ENCODE peak calls at places on chromosomes 6 and 20, in six cellular contexts. One of them, this sample, is unnamed.

GRCh38 chr20:53706511-53707031 is 112.9 kb upstream of the ZNF217 start:
- DNase-seq in IMR-90: peak; percentile 83
- DNase-seq in trophoblast cell: no peak
- DNase-seq in mesenchymal stem cell: peak; percentile 82
- DNase-seq in H1: no peak
- DNase-seq in neuronal stem cell: no peak
- DNase-seq in this sample: no peak

GRCh38 chr6:126063512-126064146 is 77.3 kb downstream of the TRMT11 start:
- DNase-seq in trophoblast cell: no peak
- DNase-seq in mesenchymal stem cell: peak; percentile 76
- DNase-seq in H1: no peak
- DNase-seq in IMR-90: peak; percentile 88
- DNase-seq in neuronal stem cell: no peak
- DNase-seq in this sample: no peak

GRCh38 chr6:491233-491632 is 99.7 kb downstream of the IRF4 start:
- DNase-seq in mesenchymal stem cell: no peak
- DNase-seq in IMR-90: no peak
- DNase-seq in trophoblast cell: no peak
- DNase-seq in H1: no peak
- DNase-seq in neuronal stem cell: no peak
- DNase-seq in this sample: no peak

GRCh38 chr6:130615816-130616215 is 211.4 kb upstream of the SMLR1 start:
- DNase-seq in IMR-90: no peak
- DNase-seq in mesenchymal stem cell: no peak
- DNase-seq in neuronal stem cell: no peak
- DNase-seq in H1: no peak
- DNase-seq in trophoblast cell: no peak
- DNase-seq in this sample: no peak

GRCh38 chr6:170094686-170095272 is 196.1 kb downstream of the DLL1 start:
- DNase-seq in H1: peak; percentile 35
- DNase-seq in IMR-90: no peak
- DNase-seq in neuronal stem cell: no peak
- DNase-seq in mesenchymal stem cell: no peak
- DNase-seq in trophoblast cell: no peak
- DNase-seq in this sample: no peak

GRCh38 chr6:35071347-35071994 is 69.7 kb downstream of the TCP11 start:
- DNase-seq in H1: no peak
- DNase-seq in neuronal stem cell: no peak
- DNase-seq in IMR-90: no peak
- DNase-seq in trophoblast cell: no peak
- DNase-seq in mesenchymal stem cell: no peak
- DNase-seq in this sample: no peak

GRCh38 chr6:27966044-27966443 is 9.0 kb downstream of the OR2B6 start:
- DNase-seq in neuronal stem cell: no peak
- DNase-seq in IMR-90: no peak
- DNase-seq in trophoblast cell: no peak
- DNase-seq in H1: no peak
- DNase-seq in mesenchymal stem cell: no peak
- DNase-seq in this sample: no peak

GRCh38 chr6:42279966-42280629 is 62.4 kb upstream of the MRPS10 start:
- DNase-seq in H1: no peak
- DNase-seq in trophoblast cell: no peak
- DNase-seq in mesenchymal stem cell: no peak
- DNase-seq in neuronal stem cell: no peak
- DNase-seq in IMR-90: peak; percentile 59
- DNase-seq in this sample: no peak

GRCh38 chr6:84466521-84466920 is 239.1 kb upstream of the CEP162 start:
- DNase-seq in trophoblast cell: no peak
- DNase-seq in H1: no peak
- DNase-seq in mesenchymal stem cell: peak; percentile 47
- DNase-seq in neuronal stem cell: no peak
- DNase-seq in IMR-90: peak; percentile 7
- DNase-seq in this sample: no peak

GRCh38 chr20:33947709-33948295 is 45.9 kb upstream of the RALY start:
- DNase-seq in trophoblast cell: peak; percentile 89
- DNase-seq in H1: peak; percentile 82
- DNase-seq in neuronal stem cell: peak; percentile 27
- DNase-seq in IMR-90: peak; percentile 27
- DNase-seq in mesenchymal stem cell: peak; percentile 18
- DNase-seq in this sample: peak; percentile 87

GRCh38 chr6:43900560-43901329 is 130.7 kb downstream of the VEGFA start:
- DNase-seq in IMR-90: no peak
- DNase-seq in trophoblast cell: no peak
- DNase-seq in neuronal stem cell: no peak
- DNase-seq in H1: no peak
- DNase-seq in mesenchymal stem cell: no peak
- DNase-seq in this sample: no peak

GRCh38 chr20:7924692-7925091 is 15.6 kb downstream of the HAO1 start:
- DNase-seq in mesenchymal stem cell: peak; percentile 93
- DNase-seq in trophoblast cell: peak; percentile 68
- DNase-seq in IMR-90: peak; percentile 97
- DNase-seq in H1: no peak
- DNase-seq in neuronal stem cell: no peak
- DNase-seq in this sample: no peak

GRCh38 chr20:10578607-10579006 is 95.2 kb downstream of the JAG1 start:
- DNase-seq in H1: no peak
- DNase-seq in mesenchymal stem cell: peak; percentile 73
- DNase-seq in IMR-90: peak; percentile 92
- DNase-seq in trophoblast cell: no peak
- DNase-seq in neuronal stem cell: no peak
- DNase-seq in this sample: no peak

GRCh38 chr20:43096471-43096870 is 93.2 kb downstream of the PTPRT start:
- DNase-seq in trophoblast cell: no peak
- DNase-seq in H1: peak; percentile 44
- DNase-seq in neuronal stem cell: no peak
- DNase-seq in IMR-90: no peak
- DNase-seq in mesenchymal stem cell: no peak
- DNase-seq in this sample: peak; percentile 25

GRCh38 chr6:1821188-1822183 is 211.8 kb downstream of the FOXC1 start:
- DNase-seq in trophoblast cell: peak; percentile 4
- DNase-seq in mesenchymal stem cell: no peak
- DNase-seq in IMR-90: peak; percentile 31
- DNase-seq in H1: no peak
- DNase-seq in neuronal stem cell: no peak
- DNase-seq in this sample: no peak

GRCh38 chr6:44575644-44576043 is 188.1 kb downstream of the CDC5L start:
- DNase-seq in IMR-90: no peak
- DNase-seq in neuronal stem cell: no peak
- DNase-seq in mesenchymal stem cell: no peak
- DNase-seq in trophoblast cell: no peak
- DNase-seq in H1: no peak
- DNase-seq in this sample: no peak

GRCh38 chr6:163416640-163417253 is 2.2 kb downstream of the QKI start:
- DNase-seq in IMR-90: peak; percentile 87
- DNase-seq in H1: no peak
- DNase-seq in mesenchymal stem cell: peak; percentile 90
- DNase-seq in trophoblast cell: peak; percentile 95
- DNase-seq in neuronal stem cell: peak; percentile 66
- DNase-seq in this sample: no peak

GRCh38 chr20:34834459-34834893 is 9.0 kb upstream of the NCOA6 start:
- DNase-seq in neuronal stem cell: no peak
- DNase-seq in trophoblast cell: peak; percentile 83
- DNase-seq in H1: no peak
- DNase-seq in mesenchymal stem cell: peak; percentile 55
- DNase-seq in IMR-90: peak; percentile 45
- DNase-seq in this sample: no peak

GRCh38 chr6:35185302-35185681 is 28.5 kb upstream of the SCUBE3 start:
- DNase-seq in mesenchymal stem cell: peak; percentile 55
- DNase-seq in trophoblast cell: peak; percentile 35
- DNase-seq in IMR-90: peak; percentile 51
- DNase-seq in neuronal stem cell: no peak
- DNase-seq in H1: no peak
- DNase-seq in this sample: no peak

GRCh38 chr6:102686461-102686860 is 1293.0 kb downstream of the GRIK2 start:
- DNase-seq in IMR-90: no peak
- DNase-seq in mesenchymal stem cell: no peak
- DNase-seq in H1: no peak
- DNase-seq in neuronal stem cell: no peak
- DNase-seq in trophoblast cell: no peak
- DNase-seq in this sample: no peak

GRCh38 chr20:54173653-54174451 is at the start of gene CYP24A1:
- DNase-seq in trophoblast cell: peak; percentile 38
- DNase-seq in neuronal stem cell: peak; percentile 12
- DNase-seq in H1: peak; percentile 78
- DNase-seq in mesenchymal stem cell: no peak
- DNase-seq in IMR-90: no peak
- DNase-seq in this sample: peak; percentile 69

GRCh38 chr6:63899550-63899949 is 263.9 kb downstream of the PHF3 start:
- DNase-seq in neuronal stem cell: no peak
- DNase-seq in H1: no peak
- DNase-seq in mesenchymal stem cell: peak; percentile 70
- DNase-seq in trophoblast cell: no peak
- DNase-seq in IMR-90: peak; percentile 68
- DNase-seq in this sample: no peak

GRCh38 chr6:31901953-31902643 is at the start of gene ZBTB12:
- DNase-seq in mesenchymal stem cell: peak; percentile 98
- DNase-seq in H1: peak; percentile 93
- DNase-seq in neuronal stem cell: peak; percentile 99
- DNase-seq in IMR-90: peak; percentile 98
- DNase-seq in trophoblast cell: peak; percentile 67
- DNase-seq in this sample: peak; percentile 94

GRCh38 chr20:17909745-17910345 is 58.7 kb downstream of the SNX5 start:
- DNase-seq in mesenchymal stem cell: no peak
- DNase-seq in neuronal stem cell: no peak
- DNase-seq in trophoblast cell: no peak
- DNase-seq in IMR-90: no peak
- DNase-seq in H1: no peak
- DNase-seq in this sample: no peak

GRCh38 chr6:84428300-84428907 is 201.0 kb upstream of the CEP162 start:
- DNase-seq in H1: peak; percentile 60
- DNase-seq in trophoblast cell: peak; percentile 70
- DNase-seq in mesenchymal stem cell: peak; percentile 57
- DNase-seq in IMR-90: peak; percentile 45
- DNase-seq in neuronal stem cell: peak; percentile 35
- DNase-seq in this sample: peak; percentile 45

GRCh38 chr6:155388546-155388945 is 67.1 kb downstream of the NOX3 start:
- DNase-seq in neuronal stem cell: no peak
- DNase-seq in IMR-90: peak; percentile 43
- DNase-seq in trophoblast cell: no peak
- DNase-seq in mesenchymal stem cell: peak; percentile 32
- DNase-seq in H1: no peak
- DNase-seq in this sample: no peak

GRCh38 chr6:13512900-13513299 is 25.5 kb upstream of the GFOD1 start:
- DNase-seq in trophoblast cell: no peak
- DNase-seq in neuronal stem cell: no peak
- DNase-seq in IMR-90: no peak
- DNase-seq in mesenchymal stem cell: no peak
- DNase-seq in H1: no peak
- DNase-seq in this sample: no peak

GRCh38 chr6:63449714-63450113 is 122.6 kb upstream of the LOC128125822 start:
- DNase-seq in H1: no peak
- DNase-seq in mesenchymal stem cell: peak; percentile 5
- DNase-seq in neuronal stem cell: no peak
- DNase-seq in trophoblast cell: no peak
- DNase-seq in IMR-90: no peak
- DNase-seq in this sample: no peak

GRCh38 chr6:126030045-126030444 is 43.7 kb downstream of the TRMT11 start:
- DNase-seq in mesenchymal stem cell: peak; percentile 81
- DNase-seq in trophoblast cell: no peak
- DNase-seq in H1: no peak
- DNase-seq in neuronal stem cell: no peak
- DNase-seq in IMR-90: peak; percentile 71
- DNase-seq in this sample: no peak

GRCh38 chr6:169474362-169474761 is 220.7 kb upstream of the THBS2 start:
- DNase-seq in IMR-90: no peak
- DNase-seq in H1: no peak
- DNase-seq in neuronal stem cell: no peak
- DNase-seq in trophoblast cell: no peak
- DNase-seq in mesenchymal stem cell: no peak
- DNase-seq in this sample: no peak

GRCh38 chr6:35687658-35688604 is 784 bp downstream of the FKBP5 start:
- DNase-seq in neuronal stem cell: peak; percentile 45
- DNase-seq in trophoblast cell: peak; percentile 39
- DNase-seq in mesenchymal stem cell: peak; percentile 62
- DNase-seq in H1: peak; percentile 78
- DNase-seq in IMR-90: peak; percentile 57
- DNase-seq in this sample: peak; percentile 69

GRCh38 chr6:119342430-119342829 is 7.1 kb downstream of the MAN1A1 start:
- DNase-seq in IMR-90: no peak
- DNase-seq in mesenchymal stem cell: no peak
- DNase-seq in H1: no peak
- DNase-seq in neuronal stem cell: no peak
- DNase-seq in trophoblast cell: no peak
- DNase-seq in this sample: no peak

GRCh38 chr20:40719330-40719729 is 30.3 kb upstream of the MAFB start:
- DNase-seq in H1: no peak
- DNase-seq in IMR-90: no peak
- DNase-seq in neuronal stem cell: no peak
- DNase-seq in trophoblast cell: peak; percentile 27
- DNase-seq in mesenchymal stem cell: no peak
- DNase-seq in this sample: no peak

GRCh38 chr6:63787021-63787420 is 151.4 kb downstream of the PHF3 start:
- DNase-seq in IMR-90: peak; percentile 20
- DNase-seq in trophoblast cell: no peak
- DNase-seq in H1: no peak
- DNase-seq in neuronal stem cell: no peak
- DNase-seq in mesenchymal stem cell: peak; percentile 49
- DNase-seq in this sample: no peak

GRCh38 chr6:39527792-39528564 is 197.2 kb downstream of the KIF6 start:
- DNase-seq in H1: no peak
- DNase-seq in trophoblast cell: no peak
- DNase-seq in neuronal stem cell: no peak
- DNase-seq in mesenchymal stem cell: no peak
- DNase-seq in IMR-90: no peak
- DNase-seq in this sample: no peak

GRCh38 chr6:39530201-39530759 is 194.9 kb downstream of the KIF6 start:
- DNase-seq in mesenchymal stem cell: peak; percentile 68
- DNase-seq in neuronal stem cell: no peak
- DNase-seq in IMR-90: no peak
- DNase-seq in H1: no peak
- DNase-seq in trophoblast cell: peak; percentile 96
- DNase-seq in this sample: no peak
- H3K14ac ChIP-seq in mesenchymal stem cell: no peak overlapping the region
- H3K14ac ChIP-seq in neuronal stem cell: no peak overlapping the region
- H3K14ac ChIP-seq in IMR-90: no peak overlapping the region
- H3K14ac ChIP-seq in H1: no peak overlapping the region
- H3K14ac ChIP-seq in trophoblast cell: no peak overlapping the region
- H3K14ac ChIP-seq in this sample: no peak overlapping the region

GRCh38 chr20:58054744-58055373 is 173.6 kb downstream of the ANKRD60 start:
- DNase-seq in neuronal stem cell: peak; percentile 30
- DNase-seq in H1: peak; percentile 48
- DNase-seq in trophoblast cell: no peak
- DNase-seq in mesenchymal stem cell: no peak
- DNase-seq in IMR-90: no peak
- DNase-seq in this sample: peak; percentile 52
- H3K14ac ChIP-seq in neuronal stem cell: no peak overlapping the region
- H3K14ac ChIP-seq in H1: no peak overlapping the region
- H3K14ac ChIP-seq in trophoblast cell: no peak overlapping the region
- H3K14ac ChIP-seq in mesenchymal stem cell: no peak overlapping the region
- H3K14ac ChIP-seq in IMR-90: no peak overlapping the region
- H3K14ac ChIP-seq in this sample: no peak overlapping the region

GRCh38 chr6:133463789-133464188 is 222.6 kb downstream of the EYA4 start:
- DNase-seq in mesenchymal stem cell: no peak
- DNase-seq in trophoblast cell: peak; percentile 70
- DNase-seq in H1: no peak
- DNase-seq in IMR-90: no peak
- DNase-seq in neuronal stem cell: no peak
- DNase-seq in this sample: no peak
- H3K14ac ChIP-seq in mesenchymal stem cell: no peak overlapping the region
- H3K14ac ChIP-seq in trophoblast cell: no peak overlapping the region
- H3K14ac ChIP-seq in H1: no peak overlapping the region
- H3K14ac ChIP-seq in IMR-90: no peak overlapping the region
- H3K14ac ChIP-seq in neuronal stem cell: no peak overlapping the region
- H3K14ac ChIP-seq in this sample: no peak overlapping the region

GRCh38 chr6:9535106-9535505 is 879.8 kb downstream of the TFAP2A start:
- DNase-seq in neuronal stem cell: no peak
- DNase-seq in trophoblast cell: no peak
- DNase-seq in H1: no peak
- DNase-seq in IMR-90: no peak
- DNase-seq in mesenchymal stem cell: no peak
- DNase-seq in this sample: no peak
- H3K14ac ChIP-seq in neuronal stem cell: no peak overlapping the region
- H3K14ac ChIP-seq in trophoblast cell: no peak overlapping the region
- H3K14ac ChIP-seq in H1: no peak overlapping the region
- H3K14ac ChIP-seq in IMR-90: no peak overlapping the region
- H3K14ac ChIP-seq in mesenchymal stem cell: no peak overlapping the region
- H3K14ac ChIP-seq in this sample: no peak overlapping the region

This sample was measured in H9.